ENCODE peak calls at places on chromosome 19, in six cellular contexts. One of them, this sample, is unnamed.

GRCh38 chr19:29476528-29476927 is 49.3 kb upstream of the VSTM2B start:
- DNase-seq in pancreas: peak; percentile 7
- DNase-seq in ovary: no peak
- DNase-seq in dorsolateral prefrontal cortex: no peak
- DNase-seq in SJSA1: no peak
- DNase-seq in left ventricle myocardium inferior: no peak
- DNase-seq in this sample: no peak

GRCh38 chr19:53076984-53077383 is 26.2 kb downstream of the ZNF160 start:
- DNase-seq in left ventricle myocardium inferior: peak; percentile 63
- DNase-seq in pancreas: no peak
- DNase-seq in SJSA1: no peak
- DNase-seq in ovary: peak; percentile 39
- DNase-seq in dorsolateral prefrontal cortex: peak; percentile 59
- DNase-seq in this sample: peak; percentile 97

GRCh38 chr19:932647-933552 is 7.1 kb downstream of the ARID3A start:
- DNase-seq in dorsolateral prefrontal cortex: peak; percentile 58
- DNase-seq in left ventricle myocardium inferior: peak; percentile 84
- DNase-seq in pancreas: no peak
- DNase-seq in SJSA1: peak; percentile 37
- DNase-seq in ovary: peak; percentile 86
- DNase-seq in this sample: peak; percentile 74

GRCh38 chr19:48274173-48274572 is 4.3 kb downstream of the ZNF114 start:
- DNase-seq in SJSA1: no peak
- DNase-seq in dorsolateral prefrontal cortex: no peak
- DNase-seq in ovary: no peak
- DNase-seq in pancreas: no peak
- DNase-seq in left ventricle myocardium inferior: no peak
- DNase-seq in this sample: no peak

GRCh38 chr19:11581740-11582139 is 4.3 kb upstream of the ACP5 start:
- DNase-seq in SJSA1: no peak
- DNase-seq in dorsolateral prefrontal cortex: no peak
- DNase-seq in pancreas: no peak
- DNase-seq in ovary: no peak
- DNase-seq in left ventricle myocardium inferior: no peak
- DNase-seq in this sample: no peak

GRCh38 chr19:485122-485521 is 11.2 kb upstream of the MADCAM1 start:
- DNase-seq in dorsolateral prefrontal cortex: no peak
- DNase-seq in pancreas: no peak
- DNase-seq in left ventricle myocardium inferior: no peak
- DNase-seq in ovary: no peak
- DNase-seq in SJSA1: no peak
- DNase-seq in this sample: no peak

GRCh38 chr19:5103061-5103701 is 134.3 kb downstream of the KDM4B start:
- DNase-seq in dorsolateral prefrontal cortex: no peak
- DNase-seq in SJSA1: no peak
- DNase-seq in ovary: no peak
- DNase-seq in pancreas: peak; percentile 82
- DNase-seq in left ventricle myocardium inferior: peak; percentile 61
- DNase-seq in this sample: no peak

GRCh38 chr19:23437901-23438300 is 42.6 kb upstream of the ZNF91 start:
- DNase-seq in SJSA1: no peak
- DNase-seq in pancreas: no peak
- DNase-seq in left ventricle myocardium inferior: no peak
- DNase-seq in ovary: no peak
- DNase-seq in dorsolateral prefrontal cortex: no peak
- DNase-seq in this sample: peak; percentile 29

GRCh38 chr19:2634228-2634951 is 68.1 kb downstream of the GNG7 start:
- DNase-seq in pancreas: no peak
- DNase-seq in SJSA1: no peak
- DNase-seq in dorsolateral prefrontal cortex: no peak
- DNase-seq in ovary: peak; percentile 81
- DNase-seq in left ventricle myocardium inferior: peak; percentile 70
- DNase-seq in this sample: no peak

GRCh38 chr19:39246951-39247669 is 1.5 kb downstream of the IFNL4 start:
- DNase-seq in ovary: no peak
- DNase-seq in dorsolateral prefrontal cortex: peak; percentile 44
- DNase-seq in pancreas: peak; percentile 57
- DNase-seq in left ventricle myocardium inferior: peak; percentile 29
- DNase-seq in SJSA1: no peak
- DNase-seq in this sample: peak; percentile 90

GRCh38 chr19:55479451-55480230 is 3.2 kb downstream of the ZNF628 start:
- DNase-seq in left ventricle myocardium inferior: no peak
- DNase-seq in pancreas: no peak
- DNase-seq in SJSA1: no peak
- DNase-seq in dorsolateral prefrontal cortex: no peak
- DNase-seq in ovary: no peak
- DNase-seq in this sample: no peak

GRCh38 chr19:39824143-39825092 is 9.5 kb downstream of the DYRK1B start:
- DNase-seq in pancreas: peak; percentile 84
- DNase-seq in SJSA1: peak; percentile 72
- DNase-seq in ovary: peak; percentile 88
- DNase-seq in left ventricle myocardium inferior: peak; percentile 86
- DNase-seq in dorsolateral prefrontal cortex: peak; percentile 96
- DNase-seq in this sample: peak; percentile 99

GRCh38 chr19:3370214-3370720 is 3.9 kb downstream of the NFIC start:
- DNase-seq in SJSA1: no peak
- DNase-seq in ovary: peak; percentile 66
- DNase-seq in dorsolateral prefrontal cortex: no peak
- DNase-seq in pancreas: no peak
- DNase-seq in left ventricle myocardium inferior: no peak
- DNase-seq in this sample: peak; percentile 64

GRCh38 chr19:14400913-14401312 is 18.2 kb downstream of the DDX39A start:
- DNase-seq in dorsolateral prefrontal cortex: no peak
- DNase-seq in left ventricle myocardium inferior: no peak
- DNase-seq in pancreas: no peak
- DNase-seq in ovary: no peak
- DNase-seq in SJSA1: no peak
- DNase-seq in this sample: no peak

GRCh38 chr19:18348171-18348570 is 7.8 kb downstream of the PGPEP1 start:
- DNase-seq in left ventricle myocardium inferior: no peak
- DNase-seq in pancreas: no peak
- DNase-seq in SJSA1: no peak
- DNase-seq in dorsolateral prefrontal cortex: no peak
- DNase-seq in ovary: no peak
- DNase-seq in this sample: no peak

GRCh38 chr19:18350490-18350889 is 10.1 kb downstream of the PGPEP1 start:
- DNase-seq in dorsolateral prefrontal cortex: no peak
- DNase-seq in ovary: no peak
- DNase-seq in pancreas: no peak
- DNase-seq in left ventricle myocardium inferior: no peak
- DNase-seq in SJSA1: no peak
- DNase-seq in this sample: no peak

GRCh38 chr19:18346091-18346490 is 5.7 kb downstream of the PGPEP1 start:
- DNase-seq in ovary: no peak
- DNase-seq in SJSA1: no peak
- DNase-seq in dorsolateral prefrontal cortex: no peak
- DNase-seq in pancreas: no peak
- DNase-seq in left ventricle myocardium inferior: no peak
- DNase-seq in this sample: peak; percentile 84

GRCh38 chr19:18351544-18351943 is 11.1 kb downstream of the PGPEP1 start:
- DNase-seq in left ventricle myocardium inferior: no peak
- DNase-seq in pancreas: no peak
- DNase-seq in ovary: no peak
- DNase-seq in dorsolateral prefrontal cortex: no peak
- DNase-seq in SJSA1: no peak
- DNase-seq in this sample: no peak

DNA sequence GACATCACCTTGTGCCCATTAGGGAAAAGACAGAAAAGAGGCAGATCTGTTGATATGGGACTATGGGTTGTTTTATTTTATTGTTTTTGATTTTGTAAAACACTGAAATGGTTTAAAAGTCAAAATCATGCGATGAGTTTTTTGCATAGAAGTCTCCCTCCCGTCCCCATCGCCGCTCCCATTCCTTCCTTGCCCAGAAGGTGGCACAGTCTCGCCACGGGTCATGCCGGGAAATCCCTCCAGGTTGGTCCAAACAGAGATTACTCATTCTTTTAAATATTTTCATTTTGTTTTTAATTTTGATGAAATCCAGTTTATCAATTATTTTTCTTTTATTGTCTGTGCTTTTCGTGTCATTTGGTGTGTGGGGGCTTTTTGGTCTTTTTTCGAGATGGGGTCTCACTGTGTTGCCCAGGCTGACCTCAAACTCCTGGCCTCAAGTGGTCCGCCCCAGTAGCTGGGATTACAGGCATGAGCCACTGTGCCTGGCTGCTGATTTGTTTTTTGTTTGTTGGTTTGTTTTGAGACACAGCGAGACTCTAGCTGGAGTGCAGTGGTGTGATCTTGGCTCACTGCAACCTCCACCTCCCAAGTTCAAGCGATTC is 9.2 kb downstream of the PGPEP1 start:
- DNase-seq in pancreas: peak; percentile 84
- DNase-seq in ovary: peak; percentile 72
- DNase-seq in SJSA1: peak; percentile 44
- DNase-seq in dorsolateral prefrontal cortex: peak; percentile 53
- DNase-seq in left ventricle myocardium inferior: no peak
- DNase-seq in this sample: peak; percentile 79
- H3K27me3 ChIP-seq in pancreas: no peaks in the 10 kb centered on the region
- H3K27me3 ChIP-seq in ovary: no peaks in the 10 kb centered on the region
- H3K27me3 ChIP-seq in SJSA1: no peaks in the 10 kb centered on the region
- H3K27me3 ChIP-seq in dorsolateral prefrontal cortex: no peaks in the 10 kb centered on the region
- H3K27me3 ChIP-seq in left ventricle myocardium inferior: no peaks in the 10 kb centered on the region
- H3K27me3 ChIP-seq in this sample: no peaks in the 10 kb centered on the region

GRCh38 chr19:38190793-38191192 is 33.2 kb downstream of the DPF1 start:
- DNase-seq in left ventricle myocardium inferior: no peak
- DNase-seq in SJSA1: no peak
- DNase-seq in dorsolateral prefrontal cortex: no peak
- DNase-seq in ovary: no peak
- DNase-seq in pancreas: no peak
- DNase-seq in this sample: no peak

GRCh38 chr19:38190061-38190460 is 34.0 kb downstream of the DPF1 start:
- DNase-seq in dorsolateral prefrontal cortex: no peak
- DNase-seq in pancreas: no peak
- DNase-seq in ovary: no peak
- DNase-seq in SJSA1: no peak
- DNase-seq in left ventricle myocardium inferior: no peak
- DNase-seq in this sample: no peak

GRCh38 chr19:38193445-38193844 is 30.6 kb downstream of the DPF1 start:
- DNase-seq in left ventricle myocardium inferior: no peak
- DNase-seq in SJSA1: no peak
- DNase-seq in pancreas: no peak
- DNase-seq in ovary: no peak
- DNase-seq in dorsolateral prefrontal cortex: no peak
- DNase-seq in this sample: no peak

GRCh38 chr19:38194061-38194701 is 29.8 kb downstream of the DPF1 start:
- DNase-seq in pancreas: no peak
- DNase-seq in dorsolateral prefrontal cortex: no peak
- DNase-seq in ovary: no peak
- DNase-seq in SJSA1: no peak
- DNase-seq in left ventricle myocardium inferior: no peak
- DNase-seq in this sample: no peak

DNA sequence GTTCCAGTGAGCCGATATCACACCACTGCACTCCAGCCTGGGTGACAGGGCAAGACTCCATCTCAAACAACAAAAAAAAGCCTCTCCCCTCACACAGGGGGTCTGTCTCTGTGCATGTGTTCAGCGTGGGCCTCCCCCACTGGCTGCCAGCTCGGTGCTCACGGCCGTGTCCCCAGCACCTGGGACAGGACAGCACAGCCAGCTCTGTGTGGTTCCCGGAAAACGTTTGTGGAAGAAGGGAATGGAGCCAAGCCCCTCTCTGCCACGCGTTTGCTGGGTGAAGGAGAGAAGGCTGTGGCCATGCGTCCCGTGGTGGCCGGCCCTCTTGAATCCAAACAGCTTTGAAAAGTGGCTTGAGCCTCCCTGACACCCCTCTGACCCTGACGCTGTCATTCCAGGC is 32.3 kb downstream of the DPF1 start:
- DNase-seq in dorsolateral prefrontal cortex: no peak
- DNase-seq in SJSA1: no peak
- DNase-seq in pancreas: no peak
- DNase-seq in left ventricle myocardium inferior: no peak
- DNase-seq in ovary: no peak
- DNase-seq in this sample: no peak
- H3K27me3 ChIP-seq in dorsolateral prefrontal cortex: no peaks in the 10 kb centered on the region
- H3K27me3 ChIP-seq in SJSA1: no peaks in the 10 kb centered on the region
- H3K27me3 ChIP-seq in pancreas: no peaks in the 10 kb centered on the region
- H3K27me3 ChIP-seq in left ventricle myocardium inferior: no peaks in the 10 kb centered on the region
- H3K27me3 ChIP-seq in ovary: no peaks in the 10 kb centered on the region
- H3K27me3 ChIP-seq in this sample: no peaks in the 10 kb centered on the region

DNA sequence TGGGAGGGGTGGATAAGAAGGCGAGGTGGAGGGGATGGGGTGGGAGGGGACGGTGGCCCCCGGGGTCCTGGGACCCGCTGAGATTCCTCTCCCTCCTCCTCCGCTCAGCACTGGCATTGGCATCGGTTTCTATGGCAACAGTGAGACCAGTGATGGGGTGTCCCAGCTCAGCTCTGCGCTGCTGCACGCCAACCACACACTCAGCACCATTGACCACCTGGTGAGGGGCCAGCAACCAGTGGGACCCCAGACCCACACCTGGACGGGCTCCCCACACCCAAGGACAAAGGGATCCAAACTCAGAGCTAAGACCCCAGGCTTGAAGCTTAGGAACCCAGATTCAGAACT is 5.9 kb downstream of the TTYH1 start:
- DNase-seq in ovary: no peak
- DNase-seq in pancreas: no peak
- DNase-seq in left ventricle myocardium inferior: no peak
- DNase-seq in SJSA1: no peak
- DNase-seq in dorsolateral prefrontal cortex: no peak
- DNase-seq in this sample: no peak
- H3K27me3 ChIP-seq in ovary: no peaks in the 10 kb centered on the region
- H3K27me3 ChIP-seq in pancreas: no peaks in the 10 kb centered on the region
- H3K27me3 ChIP-seq in left ventricle myocardium inferior: peaks cover 99% of the 10 kb centered on the region
- H3K27me3 ChIP-seq in SJSA1: peaks cover 59% of the 10 kb centered on the region
- H3K27me3 ChIP-seq in dorsolateral prefrontal cortex: no peaks in the 10 kb centered on the region
- H3K27me3 ChIP-seq in this sample: peaks cover 3% of the 10 kb centered on the region

GRCh38 chr19:49430678-49431329 is 5.6 kb downstream of the GFY start:
- DNase-seq in left ventricle myocardium inferior: no peak
- DNase-seq in dorsolateral prefrontal cortex: peak; percentile 72
- DNase-seq in ovary: no peak
- DNase-seq in SJSA1: no peak
- DNase-seq in pancreas: no peak
- DNase-seq in this sample: no peak
- H3K27me3 ChIP-seq in left ventricle myocardium inferior: peaks cover 100% of the 10 kb centered on the region
- H3K27me3 ChIP-seq in dorsolateral prefrontal cortex: peaks cover 92% of the 10 kb centered on the region
- H3K27me3 ChIP-seq in ovary: peaks cover 8% of the 10 kb centered on the region
- H3K27me3 ChIP-seq in SJSA1: peaks cover 86% of the 10 kb centered on the region
- H3K27me3 ChIP-seq in pancreas: peaks cover 59% of the 10 kb centered on the region
- H3K27me3 ChIP-seq in this sample: peaks cover 72% of the 10 kb centered on the region

GRCh38 chr19:41920878-41921277 is 7.4 kb downstream of the ERFL start:
- DNase-seq in SJSA1: no peak
- DNase-seq in dorsolateral prefrontal cortex: no peak
- DNase-seq in ovary: no peak
- DNase-seq in left ventricle myocardium inferior: no peak
- DNase-seq in pancreas: no peak
- DNase-seq in this sample: no peak
- H3K27me3 ChIP-seq in SJSA1: peaks cover 44% of the 10 kb centered on the region
- H3K27me3 ChIP-seq in dorsolateral prefrontal cortex: peaks cover 43% of the 10 kb centered on the region
- H3K27me3 ChIP-seq in ovary: peaks cover 3% of the 10 kb centered on the region
- H3K27me3 ChIP-seq in left ventricle myocardium inferior: peaks cover 98% of the 10 kb centered on the region
- H3K27me3 ChIP-seq in pancreas: no peaks in the 10 kb centered on the region
- H3K27me3 ChIP-seq in this sample: peaks cover 98% of the 10 kb centered on the region